ENCODE peak calls at places on chromosomes 12 and 14, in five cellular contexts. R is GM12878, K is A673, M is MM.1S, S is neural progenitor cell. F is an unnamed sample.

GRCh38 chr12:71007025-71007424 is 86.5 kb upstream of the PTPRR start:
- DNase-seq in R (no peak), K (no peak), M (no peak), S (no peak), F (no peak)

GRCh38 chr14:68747366-68747765 is 45.5 kb downstream of the ZFP36L1 start:
- DNase-seq in R (no peak), K (no peak), M (no peak), S (no peak), F (no peak)

GRCh38 chr14:55458800-55459577 is 18.6 kb upstream of the TBPL2 start:
- DNase-seq in R (no peak), K (no peak), M (no peak), S (no peak), F (peak; percentile 75)

GRCh38 chr12:102806110-102806509 is 110.9 kb downstream of the PAH start:
- DNase-seq in R (no peak), K (no peak), M (no peak), S (no peak), F (no peak)

GRCh38 chr14:74478996-74479635 is 14.0 kb downstream of the NPC2 start:
- DNase-seq in R (no peak), K (peak; percentile 21), M (no peak), S (peak; percentile 73), F (peak; percentile 56)

GRCh38 chr12:98456583-98457573 is 58.5 kb upstream of the TMPO start:
- DNase-seq in R (no peak), K (no peak), M (no peak), S (peak; percentile 78), F (peak; percentile 86)

GRCh38 chr12:106144847-106145246 is 6.1 kb upstream of the NUAK1 start:
- DNase-seq in R (no peak), K (no peak), M (peak; percentile 90), S (no peak), F (peak; percentile 63)

GRCh38 chr12:6230321-6231110 is 30.3 kb downstream of the CD9 start:
- DNase-seq in R (peak; percentile 69), K (no peak), M (no peak), S (no peak), F (peak; percentile 64)

GRCh38 chr12:13167226-13167625 is 29.3 kb upstream of the EMP1 start:
- DNase-seq in R (no peak), K (no peak), M (no peak), S (no peak), F (peak; percentile 34)

GRCh38 chr14:73472182-73473114 is 14.1 kb upstream of the NUMB start:
- DNase-seq in R (peak; percentile 57), K (peak; percentile 76), M (peak; percentile 51), S (peak; percentile 71), F (peak; percentile 83)

DNA sequence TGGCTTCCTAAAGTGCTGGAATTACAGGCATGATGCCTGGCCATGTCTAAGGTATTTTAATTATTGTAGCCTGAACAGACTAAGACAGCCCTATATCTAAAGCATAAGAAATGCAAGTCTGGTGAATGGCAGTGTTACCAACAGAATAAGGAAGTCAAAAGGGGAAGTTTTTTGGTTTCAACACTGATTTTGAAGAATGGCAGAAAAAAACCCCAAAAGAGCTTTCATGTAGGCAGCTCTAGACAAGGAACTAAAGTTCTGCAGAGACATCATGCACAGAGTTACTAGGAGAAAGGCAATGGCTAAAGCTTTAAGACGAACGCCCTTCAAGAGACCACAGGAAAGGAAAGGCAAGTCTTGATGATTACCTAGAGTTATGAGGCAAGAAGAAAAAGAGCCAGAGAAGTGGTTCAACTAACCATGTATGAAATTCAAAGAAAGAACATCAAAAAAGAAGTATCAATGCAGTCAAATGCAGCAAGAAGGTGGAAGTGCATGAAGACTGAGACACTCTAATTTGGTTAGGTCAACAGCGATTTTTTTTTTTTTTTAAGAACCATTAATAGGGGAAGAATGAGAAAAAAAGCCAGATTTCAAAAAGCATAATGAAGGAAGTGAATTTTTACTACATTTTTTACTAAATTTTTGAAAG is 50.8 kb downstream of the RPS6KA5 start:
- DNase-seq in R (peak; percentile 85), K (no peak), M (peak; percentile 30), S (no peak), F (no peak)
- H3K4me3 ChIP-seq in R (peak overlapping the region; percentile 37), K (no peak overlapping the region), M (no peak overlapping the region), S (no peak overlapping the region), F (no peak overlapping the region)

GRCh38 chr14:35534884-35535793 is 1.2 kb downstream of the INSM2 start:
- DNase-seq in R (no peak), K (peak; percentile 75), M (peak; percentile 48), S (peak; percentile 91), F (peak; percentile 80)
- TF ChIP-seq EZH2 in R (no peak), K (no peak), M (no peak), S (peak; percentile 87), F (peak; percentile 74)

GRCh38 chr14:36660736-36661505 is 739 bp upstream of the PAX9 start:
- DNase-seq in R (no peak), K (no peak), M (peak; percentile 35), S (no peak), F (no peak)
- H3K4me3 ChIP-seq in R (no peak overlapping the region), K (peak overlapping the region; percentile 63), M (peak overlapping the region; percentile 60), S (peak overlapping the region; percentile 32), F (peak overlapping the region; percentile 84)

GRCh38 chr14:100567009-100567876 is 20.0 kb downstream of the BEGAIN start:
- DNase-seq in R (no peak), K (no peak), M (no peak), S (peak; percentile 59), F (no peak)
- TF ChIP-seq EZH2 in R (no peak), K (no peak), M (no peak), S (no peak), F (no peak)

DNA sequence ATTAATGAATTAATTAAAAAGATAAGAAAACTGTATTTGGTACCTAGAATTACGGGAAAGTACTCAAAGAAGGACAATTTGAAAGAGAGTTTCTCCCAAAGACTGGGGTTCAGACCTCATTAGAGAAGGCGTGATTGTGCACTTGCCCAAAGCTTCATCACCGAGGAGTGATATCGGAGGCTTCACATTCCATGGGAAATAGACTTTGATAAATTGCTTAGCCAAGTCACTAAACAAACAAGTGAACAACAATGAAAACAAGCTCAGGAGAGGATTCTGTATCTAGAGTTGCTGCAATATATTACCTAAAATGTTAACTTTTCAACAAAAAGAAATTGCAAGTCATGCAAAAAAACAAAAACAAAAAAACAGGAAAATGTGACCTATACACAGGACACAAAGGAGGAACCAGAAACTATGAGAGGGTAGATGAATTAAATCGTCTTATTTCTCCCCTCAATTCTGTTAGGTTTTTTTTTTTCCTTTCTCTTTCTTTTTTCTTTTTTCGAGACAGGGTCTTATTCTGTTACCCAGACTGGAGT is 3.4 kb downstream of the SPATA7 start:
- DNase-seq in R (no peak), K (no peak), M (no peak), S (no peak), F (no peak)
- H3K4me3 ChIP-seq in R (no peak overlapping the region), K (no peak overlapping the region), M (no peak overlapping the region), S (no peak overlapping the region), F (no peak overlapping the region)

GRCh38 chr14:105410642-105411016 is 9.0 kb upstream of the MTA1 start:
- DNase-seq in R (no peak), K (no peak), M (no peak), S (no peak), F (no peak)
- TF ChIP-seq EZH2 in R (no peak), K (no peak), M (no peak), S (no peak), F (no peak)

GRCh38 chr14:33938131-33938949 is 12.5 kb downstream of the EGLN3 start:
- DNase-seq in R (peak; percentile 36), K (no peak), M (no peak), S (peak; percentile 82), F (peak; percentile 19)
- H3K4me3 ChIP-seq in R (no peak overlapping the region), K (no peak overlapping the region), M (no peak overlapping the region), S (peak overlapping the region; percentile 37), F (no peak overlapping the region)

GRCh38 chr14:94767321-94767878 is 2.5 kb downstream of the GSC start:
- DNase-seq in R (no peak), K (no peak), M (no peak), S (peak; percentile 57), F (no peak)
- TF ChIP-seq EZH2 in R (no peak), K (no peak), M (no peak), S (peak; percentile 18), F (no peak)

GRCh38 chr12:7647071-7647470 is 18.6 kb downstream of the APOBEC1 start:
- DNase-seq in R (no peak), K (no peak), M (no peak), S (no peak), F (no peak)
- H3K4me3 ChIP-seq in R (no peak overlapping the region), K (no peak overlapping the region), M (no peak overlapping the region), S (no peak overlapping the region), F (no peak overlapping the region)

F was measured in GM23248.